ENCODE peak calls at places on chromosomes 2 and 18, in four cellular contexts. F is neural progenitor cell, D is heart left ventricle, A is lower lobe of right lung. O is an unnamed sample.

GRCh38 chr2:64330691-64331429 is 123.1 kb upstream of the LGALSL start:
- DNase-seq in F (peak; percentile 96), D (peak; percentile 84), A (peak; percentile 83), O (peak; percentile 53)

GRCh38 chr2:64274399-64275173 is 130.4 kb upstream of the PELI1 start:
- DNase-seq in F (no peak), D (no peak), A (no peak), O (no peak)

GRCh38 chr18:21672868-21673267 is 31.7 kb downstream of the ABHD3 start:
- DNase-seq in F (no peak), D (no peak), A (no peak), O (no peak)

GRCh38 chr2:163687213-163687612 is 48.6 kb downstream of the FIGN start:
- DNase-seq in F (no peak), D (no peak), A (no peak), O (no peak)

GRCh38 chr18:40565805-40566509 is 1389.1 kb upstream of the PIK3C3 start:
- DNase-seq in F (no peak), D (no peak), A (no peak), O (no peak)

GRCh38 chr2:39849982-39850526 is 71.0 kb upstream of the THUMPD2 start:
- DNase-seq in F (no peak), D (no peak), A (no peak), O (no peak)

GRCh38 chr2:165818920-165819319 is 24.9 kb upstream of the GALNT3 start:
- DNase-seq in F (no peak), D (no peak), A (no peak), O (no peak)

GRCh38 chr2:203532957-203533695 is 2.0 kb downstream of the RAPH1 start:
- DNase-seq in F (peak; percentile 52), D (no peak), A (no peak), O (no peak)

GRCh38 chr18:49094136-49094535 is 143.4 kb upstream of the SMAD7 start:
- DNase-seq in F (no peak), D (no peak), A (no peak), O (no peak)

GRCh38 chr2:96546321-96546720 is 9.8 kb downstream of the ARID5A start:
- DNase-seq in F (no peak), D (no peak), A (no peak), O (no peak)

GRCh38 chr2:1860931-1861330 is 116.6 kb upstream of the PXDN start:
- DNase-seq in F (no peak), D (no peak), A (no peak), O (no peak)

GRCh38 chr2:127986548-127987079 is 41.2 kb downstream of the SAP130 start:
- DNase-seq in F (no peak), D (no peak), A (no peak), O (no peak)

GRCh38 chr2:179455824-179456223 is 191.2 kb upstream of the SESTD1 start:
- DNase-seq in F (no peak), D (no peak), A (no peak), O (no peak)

GRCh38 chr2:128734521-128735295 is 416.0 kb upstream of the HS6ST1 start:
- DNase-seq in F (no peak), D (no peak), A (peak; percentile 74), O (no peak)

GRCh38 chr18:21341141-21341540 is 99.1 kb downstream of the GREB1L start:
- DNase-seq in F (no peak), D (no peak), A (no peak), O (no peak)

GRCh38 chr2:203177361-203177760 is 61.5 kb upstream of the CYP20A1 start:
- DNase-seq in F (no peak), D (no peak), A (no peak), O (no peak)

GRCh38 chr2:201205516-201205850 is 22.5 kb downstream of the CASP10 start:
- DNase-seq in F (no peak), D (no peak), A (no peak), O (no peak)

GRCh38 chr2:16218651-16219050 is 278.3 kb downstream of the MYCN start:
- DNase-seq in F (peak; percentile 41), D (no peak), A (no peak), O (no peak)

GRCh38 chr18:36128907-36129299 is 237 bp downstream of the SLC39A6 start:
- DNase-seq in F (no peak), D (no peak), A (no peak), O (no peak)

GRCh38 chr2:43453771-43454170 is 142.1 kb downstream of the THADA start:
- DNase-seq in F (no peak), D (no peak), A (no peak), O (no peak)

GRCh38 chr2:28556303-28556702 is 60.4 kb downstream of the PLB1 start:
- DNase-seq in F (no peak), D (no peak), A (no peak), O (no peak)

GRCh38 chr2:113103958-113104627 is 23.3 kb upstream of the IL1RN start:
- DNase-seq in F (no peak), D (no peak), A (no peak), O (no peak)

GRCh38 chr2:196335238-196335637 is 163.9 kb upstream of the STK17B start:
- DNase-seq in F (no peak), D (no peak), A (no peak), O (no peak)

GRCh38 chr18:57561728-57562423 is 24.6 kb downstream of the FECH start:
- DNase-seq in F (peak; percentile 84), D (no peak), A (no peak), O (no peak)

GRCh38 chr2:207046642-207047213 is 107.4 kb downstream of the CPO start:
- DNase-seq in F (no peak), D (no peak), A (no peak), O (no peak)

GRCh38 chr2:36376319-36376765 is 20.8 kb downstream of the CRIM1 start:
- DNase-seq in F (no peak), D (peak; percentile 83), A (peak; percentile 70), O (no peak)

GRCh38 chr2:70890469-70891065 is 45.1 kb upstream of the ATP6V1B1 start:
- DNase-seq in F (no peak), D (no peak), A (no peak), O (no peak)

DNA sequence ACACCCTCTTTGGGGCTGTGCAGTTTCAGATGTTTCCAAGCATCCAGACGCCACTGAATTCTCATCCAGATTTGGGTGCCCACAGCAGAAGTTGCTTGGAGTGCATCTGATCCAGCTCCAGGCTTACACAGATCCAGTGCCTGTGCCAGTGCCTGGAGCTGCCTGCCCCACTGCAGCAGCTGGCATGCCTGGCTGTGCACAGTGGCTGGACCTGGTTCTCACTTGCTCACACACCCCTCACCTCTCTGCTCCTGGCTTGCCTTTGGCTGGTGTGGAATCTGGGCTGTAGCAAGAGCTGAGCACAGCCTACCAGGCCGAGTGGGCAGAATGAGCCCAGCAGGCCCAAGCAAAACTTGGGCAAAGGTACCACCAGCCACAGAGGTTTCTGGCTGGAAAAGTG is 137.9 kb downstream of the SPAG16 start:
- DNase-seq in F (no peak), D (no peak), A (no peak), O (no peak)
- H3K9me3 ChIP-seq in F (no peaks in the 10 kb centered on the region), D (no peaks in the 10 kb centered on the region), A (no peaks in the 10 kb centered on the region), O (no peaks in the 10 kb centered on the region)

GRCh38 chr18:69785466-69785865 is 162.2 kb downstream of the CD226 start:
- DNase-seq in F (no peak), D (no peak), A (no peak), O (no peak)

GRCh38 chr18:69790649-69791048 is 157.0 kb downstream of the CD226 start:
- DNase-seq in F (no peak), D (no peak), A (no peak), O (no peak)

GRCh38 chr18:69789794-69790193 is 157.9 kb downstream of the CD226 start:
- DNase-seq in F (peak; percentile 7), D (no peak), A (no peak), O (no peak)

GRCh38 chr18:69786427-69786826 is 161.2 kb downstream of the CD226 start:
- DNase-seq in F (no peak), D (no peak), A (no peak), O (no peak)

DNA sequence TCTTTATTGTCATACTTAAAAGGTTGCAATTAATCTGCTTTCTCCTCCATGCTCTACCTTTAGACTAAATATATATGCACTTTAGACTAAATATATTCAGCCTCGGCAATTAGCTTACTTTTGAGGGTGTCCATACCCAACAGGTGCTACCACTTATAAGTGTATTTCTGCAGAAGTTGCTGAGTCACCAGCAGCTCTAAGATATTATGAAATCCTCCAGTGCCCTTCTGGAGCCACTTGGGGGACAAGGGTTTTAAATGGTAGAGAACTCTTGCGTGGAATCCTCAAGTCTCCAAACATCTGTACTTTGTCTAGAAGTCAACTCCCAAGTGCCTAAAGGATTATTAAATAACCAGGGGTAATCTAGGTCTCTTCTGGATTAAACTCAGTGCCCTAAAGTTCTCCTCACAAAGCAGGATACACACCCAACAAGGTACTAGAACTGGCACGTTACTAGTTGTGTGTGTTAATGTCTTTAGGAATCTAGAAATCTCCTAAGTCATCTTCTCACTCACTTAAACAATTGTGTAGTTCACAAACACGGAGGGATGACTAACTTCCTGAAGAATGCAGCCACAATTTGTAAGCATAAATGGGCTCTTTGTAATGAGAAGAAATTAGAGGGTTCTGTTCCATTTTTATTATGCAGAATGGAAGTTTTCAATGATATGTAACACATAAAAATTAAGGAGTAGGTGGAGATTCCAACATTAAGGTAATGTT is 159.7 kb downstream of the CD226 start:
- DNase-seq in F (no peak), D (no peak), A (no peak), O (no peak)
- H3K9me3 ChIP-seq in F (no peaks in the 10 kb centered on the region), D (peaks cover 9% of the 10 kb centered on the region), A (no peaks in the 10 kb centered on the region), O (no peaks in the 10 kb centered on the region)

GRCh38 chr2:234772775-234773064 is 179.1 kb upstream of the SH3BP4 start:
- DNase-seq in F (peak; percentile 53), D (no peak), A (no peak), O (no peak)
- H3K9me3 ChIP-seq in F (no peaks in the 10 kb centered on the region), D (no peaks in the 10 kb centered on the region), A (no peaks in the 10 kb centered on the region), O (no peaks in the 10 kb centered on the region)

DNA sequence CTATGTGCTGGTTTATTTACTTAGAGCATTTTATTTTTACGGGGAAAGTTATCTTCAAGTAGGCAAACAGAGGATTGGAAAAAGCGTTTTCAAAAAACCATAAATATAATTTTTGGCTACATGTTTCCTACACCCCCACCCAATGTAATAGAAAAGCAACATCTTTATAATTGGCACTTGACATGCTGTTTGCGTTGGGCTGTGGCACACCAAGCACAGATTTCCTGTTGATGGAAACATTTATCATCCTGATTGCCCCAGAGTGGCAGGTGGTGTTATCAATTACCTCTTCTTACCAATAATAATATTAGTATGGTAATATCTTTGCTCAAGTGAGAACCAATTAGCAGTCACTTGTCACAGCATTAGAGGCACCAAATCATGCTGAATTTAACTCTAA is 3.9 kb upstream of the SALL3 start:
- DNase-seq in F (no peak), D (no peak), A (no peak), O (no peak)
- H3K9me3 ChIP-seq in F (no peaks in the 10 kb centered on the region), D (no peaks in the 10 kb centered on the region), A (no peaks in the 10 kb centered on the region), O (no peaks in the 10 kb centered on the region)

DNA sequence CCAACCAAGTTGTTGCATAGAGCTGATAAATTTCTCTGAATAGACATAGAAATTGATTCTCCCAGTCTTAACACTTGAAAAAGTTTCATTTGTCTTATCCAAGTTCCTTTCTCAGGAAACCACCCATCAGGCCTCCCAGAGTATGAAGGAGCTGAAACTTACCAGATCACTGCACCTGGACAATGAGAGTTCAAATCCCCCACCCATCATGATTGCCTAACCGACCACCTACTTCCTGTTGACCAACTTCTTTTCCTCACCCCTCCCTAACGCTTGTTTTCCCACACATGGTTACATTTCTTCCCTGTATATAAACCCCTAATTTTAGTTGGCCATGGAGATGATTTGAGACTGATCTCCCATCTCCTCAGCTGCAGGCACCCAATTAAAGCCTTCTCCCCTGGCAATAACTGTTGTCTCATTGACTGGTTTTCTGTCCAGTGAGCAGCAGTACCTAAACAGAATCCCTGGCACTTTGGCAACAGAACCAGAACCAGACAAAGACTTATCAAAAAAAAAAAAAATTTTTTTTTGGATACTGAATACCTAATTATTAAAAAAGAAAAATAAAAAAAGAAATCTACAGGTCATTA is 103.0 kb downstream of the SPIRE1 start:
- DNase-seq in F (no peak), D (no peak), A (no peak), O (no peak)
- H3K9me3 ChIP-seq in F (peaks cover 4% of the 10 kb centered on the region), D (peaks cover 11% of the 10 kb centered on the region), A (peaks cover 11% of the 10 kb centered on the region), O (peaks cover 5% of the 10 kb centered on the region)

GRCh38 chr18:72375628-72376027 is 168.5 kb downstream of the CBLN2 start:
- DNase-seq in F (no peak), D (no peak), A (no peak), O (no peak)
- H3K9me3 ChIP-seq in F (peaks cover 4% of the 10 kb centered on the region), D (no peaks in the 10 kb centered on the region), A (no peaks in the 10 kb centered on the region), O (no peaks in the 10 kb centered on the region)

O was measured in T-helper 17 cell.